ENCODE peak calls at places on chromosomes 12 and 14, in seven cellular contexts. W, U, J, Y, M, L and V are unnamed samples.

GRCh38 chr14:51481643-51482042 is 170.1 kb upstream of the FRMD6 start:
- DNase-seq in W (no peak), U (no peak), J (no peak), Y (no peak), M (no peak), L (no peak), V (no peak)

GRCh38 chr14:83940253-83940652 is 1589.7 kb upstream of the FLRT2 start:
- DNase-seq in W (no peak), U (peak), J (no peak), Y (no peak), M (no peak), L (no peak), V (no peak)

GRCh38 chr12:125299840-125300239 is 234.6 kb downstream of the AACS start:
- DNase-seq in W (no peak), U (no peak), J (no peak), Y (no peak), M (no peak), L (no peak), V (no peak)

GRCh38 chr12:3362751-3363150 is 128.3 kb upstream of the PRMT8 start:
- DNase-seq in W (no peak), U (no peak), J (no peak), Y (no peak), M (no peak), L (no peak), V (no peak)

GRCh38 chr12:14892726-14893442 is 7.2 kb upstream of the MGP start:
- DNase-seq in W (peak), U (peak), J (peak), Y (no peak), M (no peak), L (peak), V (peak)

GRCh38 chr12:13790317-13790716 is 191.1 kb downstream of the GRIN2B start:
- DNase-seq in W (no peak), U (no peak), J (no peak), Y (no peak), M (no peak), L (no peak), V (no peak)

GRCh38 chr12:65891987-65892481 is 67.8 kb downstream of the HMGA2 start:
- DNase-seq in W (peak), U (peak), J (peak), Y (peak), M (no peak), L (peak), V (peak)

GRCh38 chr12:110501378-110501721 is 561 bp downstream of the VPS29 start:
- DNase-seq in W (peak), U (peak), J (peak), Y (peak), M (peak), L (no peak), V (peak)

GRCh38 chr12:110271015-110271414 is 10.0 kb upstream of the ATP2A2 start:
- DNase-seq in W (no peak), U (no peak), J (no peak), Y (no peak), M (no peak), L (no peak), V (no peak)

GRCh38 chr14:22320353-22320733 is 268.7 kb downstream of the DAD1 start:
- DNase-seq in W (no peak), U (no peak), J (no peak), Y (no peak), M (no peak), L (no peak), V (no peak)

GRCh38 chr14:38404616-38405015 is 148.7 kb upstream of the CLEC14A start:
- DNase-seq in W (peak), U (no peak), J (peak), Y (peak), M (no peak), L (no peak), V (no peak)

GRCh38 chr14:74380172-74380571 is 31.9 kb downstream of the VRTN start:
- DNase-seq in W (no peak), U (peak), J (no peak), Y (no peak), M (no peak), L (no peak), V (no peak)

GRCh38 chr12:120928864-120929652 is 24.9 kb upstream of the SPPL3 start:
- DNase-seq in W (no peak), U (no peak), J (no peak), Y (no peak), M (no peak), L (no peak), V (no peak)

GRCh38 chr14:59103396-59103795 is 85.1 kb upstream of the DAAM1 start:
- DNase-seq in W (peak), U (no peak), J (peak), Y (peak), M (no peak), L (no peak), V (no peak)

GRCh38 chr12:96099986-96100385 is 64.6 kb upstream of the LTA4H start:
- DNase-seq in W (no peak), U (no peak), J (no peak), Y (no peak), M (no peak), L (no peak), V (no peak)

GRCh38 chr14:95519699-95520098 is 3.2 kb upstream of the SYNE3 start:
- DNase-seq in W (peak), U (peak), J (peak), Y (peak), M (no peak), L (peak), V (peak)

GRCh38 chr12:96986883-96987523 is 79.9 kb downstream of the NEDD1 start:
- DNase-seq in W (peak), U (peak), J (peak), Y (no peak), M (peak), L (no peak), V (no peak)

GRCh38 chr12:49288412-49288853 is 6.5 kb upstream of the PRPH start:
- DNase-seq in W (peak), U (peak), J (peak), Y (no peak), M (peak), L (no peak), V (peak)

GRCh38 chr12:6965714-6966113 is 4.8 kb downstream of the PHB2 start:
- DNase-seq in W (no peak), U (no peak), J (no peak), Y (no peak), M (no peak), L (no peak), V (no peak)

GRCh38 chr14:73467800-73468199 is 9.5 kb upstream of the NUMB start:
- DNase-seq in W (no peak), U (no peak), J (peak), Y (no peak), M (no peak), L (no peak), V (peak)

GRCh38 chr12:4978737-4979136 is 64.9 kb upstream of the KCNA5 start:
- DNase-seq in W (no peak), U (peak), J (no peak), Y (no peak), M (no peak), L (no peak), V (no peak)

GRCh38 chr12:77980782-77981181 is 150.1 kb downstream of the NAV3 start:
- DNase-seq in W (peak), U (no peak), J (peak), Y (peak), M (no peak), L (no peak), V (no peak)

GRCh38 chr12:6377667-6377994 is 2.3 kb upstream of the SCNN1A start:
- DNase-seq in W (no peak), U (peak), J (no peak), Y (no peak), M (no peak), L (no peak), V (no peak)

GRCh38 chr14:105851716-105852377 is 325.5 kb downstream of the TMEM121 start:
- DNase-seq in W (no peak), U (no peak), J (no peak), Y (no peak), M (no peak), L (no peak), V (no peak)

GRCh38 chr14:71235865-71236264 is 328.6 kb downstream of the PCNX1 start:
- DNase-seq in W (peak), U (no peak), J (peak), Y (peak), M (no peak), L (peak), V (no peak)

GRCh38 chr12:106601548-106601947 is 18.7 kb downstream of the RFX4 start:
- DNase-seq in W (no peak), U (no peak), J (no peak), Y (no peak), M (peak), L (no peak), V (no peak)

GRCh38 chr12:47377414-47378221 is 297.9 kb upstream of the AMIGO2 start:
- DNase-seq in W (peak), U (peak), J (peak), Y (peak), M (no peak), L (peak), V (peak)

GRCh38 chr12:12665194-12665593 is 30.8 kb downstream of the GPR19 start:
- DNase-seq in W (no peak), U (no peak), J (no peak), Y (no peak), M (no peak), L (no peak), V (no peak)

GRCh38 chr14:99387880-99388279 is 92.8 kb downstream of the SETD3 start:
- DNase-seq in W (no peak), U (no peak), J (no peak), Y (no peak), M (no peak), L (no peak), V (no peak)

GRCh38 chr12:1471224-1471623 is 123.2 kb downstream of the FBXL14 start:
- DNase-seq in W (peak), U (no peak), J (no peak), Y (peak), M (no peak), L (no peak), V (no peak)

GRCh38 chr12:7959278-7960063 is 23.5 kb upstream of the SLC2A3 start:
- DNase-seq in W (peak), U (peak), J (peak), Y (no peak), M (no peak), L (no peak), V (no peak)

GRCh38 chr14:79044894-79045624 is 874.9 kb downstream of the NRXN3 start:
- DNase-seq in W (peak), U (peak), J (peak), Y (peak), M (peak), L (no peak), V (peak)

GRCh38 chr14:63276492-63277342 is 42.0 kb downstream of the GPHB5 start:
- DNase-seq in W (peak), U (peak), J (peak), Y (peak), M (peak), L (no peak), V (peak)

GRCh38 chr12:3604281-3604680 is 113.3 kb downstream of the PRMT8 start:
- DNase-seq in W (no peak), U (no peak), J (no peak), Y (no peak), M (no peak), L (no peak), V (no peak)

GRCh38 chr14:76773188-76773885 is 12.1 kb downstream of the VASH1 start:
- DNase-seq in W (peak), U (peak), J (peak), Y (peak), M (no peak), L (peak), V (peak)

GRCh38 chr14:20468773-20469241 is 399 bp upstream of the PNP start:
- DNase-seq in W (no peak), U (no peak), J (no peak), Y (no peak), M (peak), L (no peak), V (no peak)

GRCh38 chr14:60482743-60483142 is 3.1 kb downstream of the C14orf39 start:
- DNase-seq in W (no peak), U (peak), J (peak), Y (peak), M (no peak), L (no peak), V (no peak)

GRCh38 chr14:32724864-32725550 is 213.7 kb upstream of the NPAS3 start:
- DNase-seq in W (peak), U (peak), J (peak), Y (peak), M (no peak), L (no peak), V (peak)

GRCh38 chr12:95358111-95359083 is 115.6 kb upstream of the METAP2 start:
- DNase-seq in W (peak), U (no peak), J (peak), Y (no peak), M (no peak), L (no peak), V (no peak)

GRCh38 chr12:81257952-81258551 is 180.2 kb downstream of the ACSS3 start:
- DNase-seq in W (peak), U (peak), J (peak), Y (peak), M (no peak), L (no peak), V (peak)
- TF ChIP-seq CTCF in W (peak), U (peak), J (peak), Y (peak), M (peak), L (peak), V (peak)

GRCh38 chr12:42091769-42092168 is 52.9 kb downstream of the GXYLT1 start:
- DNase-seq in W (no peak), U (no peak), J (peak), Y (peak), M (no peak), L (no peak), V (no peak)
- TF ChIP-seq CTCF in W (no peak), U (no peak), J (no peak), Y (no peak), M (no peak), L (no peak), V (no peak)

GRCh38 chr12:79388006-79388405 is 302.8 kb downstream of the PAWR start:
- DNase-seq in W (no peak), U (no peak), J (no peak), Y (no peak), M (no peak), L (no peak), V (no peak)
- TF ChIP-seq CTCF in W (no peak), U (no peak), J (no peak), Y (no peak), M (no peak), L (no peak), V (no peak)

DNA sequence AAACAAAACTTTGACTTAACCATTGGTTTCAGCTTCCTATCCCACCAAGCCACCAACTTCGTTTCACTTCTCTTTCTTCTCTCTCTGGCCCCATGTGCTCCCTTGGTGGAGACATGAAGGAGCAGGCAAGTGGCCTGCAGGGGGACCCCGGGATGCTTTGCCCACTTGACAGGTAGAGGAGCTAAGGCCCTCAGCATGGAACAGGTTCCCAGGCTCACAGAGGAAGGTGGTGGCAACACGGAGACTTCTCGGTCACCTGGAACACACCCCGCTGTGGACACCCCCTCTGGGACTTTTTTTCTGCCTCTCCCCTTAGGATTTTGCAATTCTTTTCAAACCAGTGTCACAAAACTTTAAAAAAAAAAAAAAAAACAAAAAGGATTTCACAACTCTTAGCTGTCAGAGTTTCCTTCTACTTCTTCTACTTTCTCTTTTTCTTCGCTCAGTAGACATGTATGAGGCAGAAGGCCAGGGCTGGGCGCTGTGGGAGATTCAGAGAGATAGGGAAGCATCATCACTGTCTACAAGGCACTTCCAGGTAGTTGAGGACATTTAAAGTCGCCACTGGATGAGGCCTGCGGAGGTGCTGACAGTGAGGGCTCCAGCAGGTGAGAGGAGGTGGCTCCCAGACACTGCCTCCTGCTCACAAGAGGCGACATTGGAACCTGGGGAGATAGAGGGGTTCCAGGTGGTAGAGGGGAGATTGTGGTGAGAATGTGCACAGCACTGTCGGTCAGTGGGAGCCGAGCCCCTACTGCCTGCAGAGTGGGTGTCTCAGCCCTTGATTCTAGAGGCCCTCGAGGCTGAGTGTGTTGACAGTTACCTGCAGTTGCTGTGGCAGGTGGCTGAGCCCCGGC is 119.6 kb downstream of the GCH1 start:
- DNase-seq in W (no peak), U (no peak), J (no peak), Y (no peak), M (peak), L (no peak), V (no peak)
- TF ChIP-seq CTCF in W (no peak), U (no peak), J (peak), Y (no peak), M (no peak), L (no peak), V (peak)

GRCh38 chr14:92348154-92348553 is 25.2 kb downstream of the SLC24A4 start:
- DNase-seq in W (no peak), U (no peak), J (no peak), Y (no peak), M (no peak), L (no peak), V (no peak)

GRCh38 chr14:92351750-92352149 is 28.8 kb downstream of the SLC24A4 start:
- DNase-seq in W (no peak), U (no peak), J (no peak), Y (no peak), M (no peak), L (no peak), V (no peak)

GRCh38 chr14:92353447-92353846 is 30.5 kb downstream of the SLC24A4 start:
- DNase-seq in W (no peak), U (no peak), J (peak), Y (no peak), M (no peak), L (no peak), V (no peak)

GRCh38 chr14:92356677-92357076 is 33.7 kb downstream of the SLC24A4 start:
- DNase-seq in W (no peak), U (no peak), J (no peak), Y (no peak), M (no peak), L (no peak), V (no peak)

DNA sequence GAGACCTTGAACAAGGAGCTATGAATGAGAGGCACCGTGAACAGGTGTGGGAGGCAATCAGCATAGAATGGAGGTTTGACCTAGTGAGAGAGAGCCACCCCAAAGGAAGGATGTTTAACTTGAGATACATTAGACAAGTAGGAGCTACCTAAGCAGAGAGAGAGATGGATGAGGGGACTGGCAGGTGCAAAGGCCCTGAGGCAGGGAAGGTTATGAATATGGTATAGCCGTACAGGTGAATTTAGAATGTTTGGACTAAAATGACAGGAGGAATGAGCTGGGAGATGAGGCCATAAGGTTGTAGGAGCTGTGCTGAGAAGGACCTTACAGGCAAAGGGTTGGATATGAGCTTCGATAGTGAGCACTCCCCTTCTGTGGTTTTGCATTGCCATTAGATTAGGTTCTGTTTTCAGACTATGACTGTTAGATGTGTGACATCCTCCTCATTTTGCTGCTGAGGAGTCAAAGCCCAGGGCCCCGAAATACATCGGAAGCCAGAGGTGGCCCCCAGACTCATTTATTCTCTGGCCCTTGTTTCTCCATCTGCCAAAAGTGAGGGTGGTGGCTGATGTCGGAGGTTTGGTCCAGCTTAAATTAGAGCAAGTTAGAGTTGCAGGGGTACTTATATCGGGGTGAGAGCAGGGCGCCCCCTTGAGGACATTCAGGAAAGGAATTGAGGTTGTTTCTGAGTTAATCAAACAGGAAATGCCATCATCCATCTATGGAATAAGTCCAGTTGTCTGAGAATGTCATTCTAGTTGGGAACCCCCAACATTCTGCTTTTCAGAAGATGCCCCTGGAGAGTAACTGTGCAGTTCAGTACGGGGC is 29.4 kb downstream of the SLC24A4 start:
- DNase-seq in W (peak), U (peak), J (peak), Y (no peak), M (no peak), L (no peak), V (peak)
- TF ChIP-seq CTCF in W (no peak), U (peak), J (peak), Y (no peak), M (peak), L (no peak), V (peak)

GRCh38 chr12:51722387-51722786 is 126.1 kb downstream of the FIGNL2 start:
- DNase-seq in W (no peak), U (no peak), J (no peak), Y (no peak), M (no peak), L (no peak), V (no peak)

GRCh38 chr12:51726931-51727330 is 121.6 kb downstream of the FIGNL2 start:
- DNase-seq in W (peak), U (no peak), J (no peak), Y (no peak), M (no peak), L (no peak), V (no peak)

GRCh38 chr12:51717325-51717925 is 126.4 kb downstream of the SCN8A start:
- DNase-seq in W (no peak), U (no peak), J (no peak), Y (no peak), M (no peak), L (no peak), V (no peak)

GRCh38 chr12:51721281-51721940 is 127.1 kb downstream of the FIGNL2 start:
- DNase-seq in W (peak), U (no peak), J (peak), Y (peak), M (peak), L (peak), V (peak)
- TF ChIP-seq CTCF in W (peak), U (no peak), J (no peak), Y (no peak), M (no peak), L (peak), V (peak)

GRCh38 chr14:91899777-91900176 is 32.4 kb upstream of the TC2N start:
- DNase-seq in W (peak), U (no peak), J (peak), Y (no peak), M (no peak), L (no peak), V (no peak)

GRCh38 chr14:91898256-91898843 is 31.0 kb upstream of the TC2N start:
- DNase-seq in W (no peak), U (no peak), J (peak), Y (no peak), M (no peak), L (no peak), V (no peak)

GRCh38 chr14:91897121-91897701 is 29.9 kb upstream of the TC2N start:
- DNase-seq in W (peak), U (peak), J (peak), Y (peak), M (no peak), L (peak), V (no peak)

GRCh38 chr14:91901449-91902250 is 34.3 kb upstream of the TC2N start:
- DNase-seq in W (peak), U (no peak), J (peak), Y (no peak), M (no peak), L (no peak), V (no peak)

GRCh38 chr14:91899213-91899612 is 31.9 kb upstream of the TC2N start:
- DNase-seq in W (no peak), U (peak), J (no peak), Y (no peak), M (no peak), L (no peak), V (no peak)
- TF ChIP-seq CTCF in W (no peak), U (peak), J (no peak), Y (no peak), M (no peak), L (no peak), V (no peak)

GRCh38 chr12:53644133-53644532 is 18.0 kb upstream of the ATF7 start:
- DNase-seq in W (no peak), U (peak), J (no peak), Y (no peak), M (no peak), L (no peak), V (no peak)
- TF ChIP-seq CTCF in W (no peak), U (no peak), J (no peak), Y (no peak), M (no peak), L (no peak), V (no peak)